ENCODE peak calls at places on chromosomes 11 and 22, in five cellular contexts. M is brain microvascular endothelial cell, F is fibroblast of lung, R is aorta, S is pancreas. V is an unnamed sample.

GRCh38 chr11:69080361-69080973 is 31.7 kb downstream of the TPCN2 start:
- DNase-seq in M (peak), F (peak), R (no peak), S (peak), V (peak)

GRCh38 chr22:26564181-26564580 is 25.8 kb downstream of the TPST2 start:
- DNase-seq in M (no peak), F (no peak), R (no peak), S (no peak), V (peak)

GRCh38 chr11:71977743-71978418 is 20.8 kb upstream of the IL18BP start:
- DNase-seq in M (peak), F (peak), R (no peak), S (no peak), V (peak)

GRCh38 chr11:105610796-105611361 is 1.0 kb downstream of the GRIA4 start:
- DNase-seq in M (no peak), F (no peak), R (no peak), S (no peak), V (no peak)

GRCh38 chr11:73528420-73528819 is 69.5 kb downstream of the FAM168A start:
- DNase-seq in M (no peak), F (no peak), R (no peak), S (no peak), V (no peak)

GRCh38 chr11:13118194-13118593 is 109.1 kb downstream of the RASSF10 start:
- DNase-seq in M (peak), F (peak), R (no peak), S (no peak), V (peak)

GRCh38 chr11:5368502-5369043 is 15.0 kb upstream of the OR51M1 start:
- DNase-seq in M (no peak), F (no peak), R (no peak), S (no peak), V (no peak)

GRCh38 chr22:48588881-48589450 is 1238.7 kb downstream of the BRD1 start:
- DNase-seq in M (no peak), F (no peak), R (no peak), S (no peak), V (no peak)

GRCh38 chr11:9144828-9145227 is 53.4 kb upstream of the SCUBE2 start:
- DNase-seq in M (no peak), F (no peak), R (no peak), S (no peak), V (no peak)

GRCh38 chr22:42959472-42960145 is 55.3 kb downstream of the PACSIN2 start:
- DNase-seq in M (peak), F (peak), R (peak), S (peak), V (peak)

GRCh38 chr11:110196241-110196754 is 100.1 kb downstream of the RDX start:
- DNase-seq in M (peak), F (peak), R (no peak), S (no peak), V (peak)

GRCh38 chr11:68372625-68373024 is 60.2 kb downstream of the LRP5 start:
- DNase-seq in M (no peak), F (no peak), R (peak), S (no peak), V (no peak)

GRCh38 chr11:8221025-8221723 is 42.5 kb downstream of the LMO1 start:
- DNase-seq in M (no peak), F (no peak), R (no peak), S (no peak), V (no peak)

GRCh38 chr11:39724404-39724803 is 1735.0 kb downstream of the LRRC4C start:
- DNase-seq in M (no peak), F (no peak), R (no peak), S (no peak), V (peak)

GRCh38 chr11:13143486-13144297 is 133.9 kb upstream of the BMAL1 start:
- DNase-seq in M (no peak), F (no peak), R (no peak), S (no peak), V (no peak)

GRCh38 chr11:122138759-122139594 is 23.0 kb upstream of the BLID start:
- DNase-seq in M (peak), F (no peak), R (no peak), S (no peak), V (no peak)

GRCh38 chr11:60389279-60389910 is 6.9 kb upstream of the MS4A14 start:
- DNase-seq in M (no peak), F (no peak), R (no peak), S (no peak), V (no peak)

GRCh38 chr22:19595532-19595931 is 71.3 kb upstream of the CLDN5 start:
- DNase-seq in M (no peak), F (no peak), R (no peak), S (no peak), V (no peak)

GRCh38 chr22:19598054-19598855 is 74.0 kb upstream of the CLDN5 start:
- DNase-seq in M (no peak), F (no peak), R (no peak), S (no peak), V (peak)

GRCh38 chr22:19599004-19599403 is 74.8 kb upstream of the CLDN5 start:
- DNase-seq in M (no peak), F (no peak), R (no peak), S (no peak), V (no peak)

GRCh38 chr22:19597399-19597735 is 73.2 kb upstream of the CLDN5 start:
- DNase-seq in M (no peak), F (no peak), R (no peak), S (no peak), V (no peak)

GRCh38 chr22:19596680-19597398 is 72.6 kb upstream of the CLDN5 start:
- DNase-seq in M (no peak), F (no peak), R (no peak), S (no peak), V (no peak)
- H3K27ac ChIP-seq in M (no peak), F (no peak), R (no peak), S (no peak), V (no peak)

DNA sequence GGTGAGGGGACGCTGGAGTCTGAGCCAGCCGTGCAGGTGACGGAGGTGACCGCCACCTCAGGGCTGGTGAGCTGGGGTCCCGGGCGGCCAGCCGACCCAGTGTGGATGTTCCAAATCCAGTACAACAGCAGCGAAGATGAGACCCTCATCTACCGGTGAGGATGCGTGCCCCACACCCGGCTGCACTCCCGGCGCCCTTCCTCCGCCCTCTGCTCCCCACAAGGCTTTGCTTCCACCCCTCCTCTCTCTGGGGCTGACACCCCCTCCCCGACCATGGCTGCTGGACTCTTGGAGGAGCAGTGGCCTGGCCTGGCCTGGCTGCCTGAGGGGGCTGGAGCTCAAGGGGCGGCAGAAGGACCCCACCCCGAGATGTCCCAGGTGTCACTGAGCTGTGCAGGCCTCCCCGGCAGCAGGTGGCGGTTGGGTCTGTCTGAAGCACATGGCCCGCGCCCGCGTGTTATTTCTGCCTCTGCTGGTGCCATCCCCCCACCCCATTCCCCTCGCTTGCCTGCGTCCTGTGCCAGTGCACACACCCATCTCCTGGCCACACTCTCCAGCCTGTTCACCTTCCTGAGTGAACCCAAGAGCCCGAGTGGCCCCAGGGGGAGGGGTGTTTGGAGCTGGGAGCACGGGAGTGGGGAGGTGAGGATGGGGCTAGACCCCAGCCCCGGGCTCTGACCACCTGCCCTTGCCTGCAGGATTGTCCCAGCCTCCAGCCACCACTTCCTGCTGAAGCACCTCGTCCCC is 2.2 kb downstream of the LRFN4 start:
- DNase-seq in M (no peak), F (no peak), R (no peak), S (no peak), V (no peak)
- H3K27ac ChIP-seq in M (no peak), F (no peak), R (no peak), S (no peak), V (peak)

DNA sequence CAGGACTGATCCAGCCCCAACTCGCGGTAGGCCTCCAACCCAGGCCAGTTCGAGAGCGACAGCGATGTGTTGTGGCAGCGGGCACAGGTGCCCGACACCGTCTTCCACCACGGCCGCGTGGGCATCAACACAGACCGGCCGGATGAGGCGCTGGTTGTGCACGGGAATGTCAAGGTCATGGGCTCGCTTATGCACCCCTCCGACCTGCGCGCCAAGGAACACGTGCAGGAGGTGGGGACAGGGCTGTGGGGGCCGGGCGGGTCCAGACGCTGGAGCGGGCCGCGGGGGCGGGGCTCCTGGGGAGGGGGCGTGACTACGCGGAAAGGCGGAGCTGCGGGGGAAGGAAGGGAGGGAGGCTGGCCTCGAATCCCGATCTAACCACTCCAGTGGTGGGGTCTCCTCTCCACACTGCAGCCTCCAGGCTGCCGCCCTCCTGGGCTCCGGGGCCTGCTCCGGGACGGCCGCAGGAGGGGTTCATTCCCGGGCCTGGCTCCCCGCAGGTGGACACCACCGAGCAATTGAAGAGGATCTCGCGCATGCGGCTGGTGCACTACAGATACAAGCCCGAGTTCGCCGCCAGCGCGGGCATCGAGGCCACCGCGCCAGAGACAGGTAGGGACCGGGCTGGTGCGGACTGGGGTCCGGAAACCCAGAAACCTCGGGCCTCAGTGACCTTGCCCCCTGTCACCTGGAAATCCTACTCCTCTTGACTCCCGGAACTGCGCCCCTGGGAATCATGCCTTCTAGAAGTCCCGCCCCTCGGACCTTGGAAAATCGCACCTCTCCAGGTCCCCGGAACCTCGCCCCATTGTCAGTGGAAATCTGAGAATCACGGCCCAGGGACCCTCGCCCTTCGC is 14.9 kb downstream of the TMEM258 start:
- DNase-seq in M (no peak), F (no peak), R (peak), S (peak), V (peak)
- H3K27ac ChIP-seq in M (no peak), F (no peak), R (no peak), S (peak), V (no peak)

GRCh38 chr11:63765688-63766241 is 2.8 kb downstream of the ZFTA start:
- DNase-seq in M (no peak), F (no peak), R (peak), S (peak), V (no peak)
- H3K27ac ChIP-seq in M (no peak), F (no peak), R (no peak), S (no peak), V (peak)

GRCh38 chr22:49951001-49951677 is 9.4 kb upstream of the PIM3 start:
- DNase-seq in M (no peak), F (no peak), R (no peak), S (peak), V (peak)
- H3K27ac ChIP-seq in M (no peak), F (no peak), R (no peak), S (peak), V (peak)

DNA sequence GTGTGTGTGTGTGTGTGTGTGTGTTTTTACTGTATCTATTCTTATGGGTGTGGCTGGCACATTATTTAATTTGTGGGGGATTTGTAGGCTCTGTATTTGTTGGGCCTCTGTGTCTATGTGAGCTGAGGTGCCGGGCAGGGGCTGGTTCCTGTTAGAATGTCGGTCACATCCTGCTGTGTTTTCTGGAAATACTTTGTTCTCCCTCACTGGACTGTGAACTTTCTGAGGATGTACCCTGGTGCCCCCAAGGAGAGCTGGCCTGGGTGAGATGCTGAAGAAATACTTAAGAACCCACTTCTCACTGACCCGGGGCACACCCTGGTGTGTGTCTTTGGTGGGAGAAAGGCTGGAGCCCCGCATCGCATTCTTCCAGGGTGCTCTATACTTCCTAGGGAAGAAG is 28.6 kb downstream of the KIAA1671 start:
- DNase-seq in M (no peak), F (no peak), R (no peak), S (no peak), V (no peak)
- H3K27ac ChIP-seq in M (no peak), F (no peak), R (no peak), S (no peak), V (peak)

GRCh38 chr11:101127699-101128570 is 1.7 kb downstream of the PGR start:
- DNase-seq in M (no peak), F (peak), R (peak), S (peak), V (no peak)

GRCh38 chr11:101126551-101127347 is 2.9 kb downstream of the PGR start:
- DNase-seq in M (no peak), F (peak), R (peak), S (no peak), V (no peak)

GRCh38 chr11:101128571-101129202 is 926 bp downstream of the PGR start:
- DNase-seq in M (no peak), F (no peak), R (peak), S (no peak), V (no peak)

GRCh38 chr11:101129203-101129943 is at the start of gene PGR:
- DNase-seq in M (no peak), F (peak), R (peak), S (peak), V (peak)

GRCh38 chr11:101127348-101127698 is 2.3 kb downstream of the PGR start:
- DNase-seq in M (no peak), F (peak), R (peak), S (peak), V (no peak)
- H3K27ac ChIP-seq in M (no peak), F (peak), R (peak), S (no peak), V (no peak)

V was measured in RWPE1.